ENCODE peak calls at places on chromosome 16, in ten cellular contexts. O, Z, E, U, W, L, B, S, J and V are unnamed samples.

GRCh38 chr16:4378202-4378666 is 6.6 kb downstream of the VASN start:
- DNase-seq in O (no peak), Z (no peak), E (no peak), U (no peak), W (no peak), L (no peak), B (no peak), S (no peak), J (no peak), V (no peak)

GRCh38 chr16:53282975-53283946 is 151.0 kb upstream of the RBL2 start:
- DNase-seq in O (no peak), Z (no peak), E (peak; percentile 66), U (no peak), W (peak; percentile 46), L (peak; percentile 20), B (peak; percentile 23), S (peak; percentile 42), J (no peak), V (peak; percentile 21)

GRCh38 chr16:60684002-60684401 is 1352.2 kb downstream of the CDH8 start:
- DNase-seq in O (no peak), Z (no peak), E (no peak), U (no peak), W (no peak), L (no peak), B (no peak), S (no peak), J (no peak), V (no peak)

GRCh38 chr16:65061263-65061662 is 60.6 kb downstream of the CDH11 start:
- DNase-seq in O (no peak), Z (no peak), E (no peak), U (no peak), W (no peak), L (no peak), B (no peak), S (no peak), J (no peak), V (no peak)

GRCh38 chr16:84360170-84360569 is 8.2 kb upstream of the ATP2C2 start:
- DNase-seq in O (peak; percentile 43), Z (no peak), E (no peak), U (no peak), W (no peak), L (no peak), B (no peak), S (peak; percentile 2), J (no peak), V (no peak)

GRCh38 chr16:84643180-84643583 is 5.1 kb upstream of the KLHL36 start:
- DNase-seq in O (no peak), Z (peak; percentile 95), E (peak; percentile 93), U (peak; percentile 40), W (no peak), L (no peak), B (peak; percentile 81), S (peak; percentile 84), J (peak; percentile 69), V (no peak)

GRCh38 chr16:90018297-90019200 is 707 bp downstream of the DBNDD1 start:
- DNase-seq in O (no peak), Z (no peak), E (no peak), U (no peak), W (no peak), L (no peak), B (no peak), S (no peak), J (no peak), V (no peak)

GRCh38 chr16:76428858-76429257 is 151.7 kb downstream of the CNTNAP4 start:
- DNase-seq in O (no peak), Z (no peak), E (peak; percentile 5), U (no peak), W (no peak), L (peak; percentile 27), B (no peak), S (peak; percentile 0), J (no peak), V (no peak)

GRCh38 chr16:20072524-20073202 is 1.0 kb downstream of the GPR139 start:
- DNase-seq in O (no peak), Z (no peak), E (no peak), U (no peak), W (no peak), L (no peak), B (no peak), S (no peak), J (no peak), V (no peak)

GRCh38 chr16:20079106-20079505 is 5.4 kb upstream of the GPR139 start:
- DNase-seq in O (no peak), Z (no peak), E (no peak), U (no peak), W (no peak), L (no peak), B (no peak), S (no peak), J (no peak), V (no peak)

GRCh38 chr16:20073203-20074088 is at the start of gene GPR139:
- DNase-seq in O (no peak), Z (no peak), E (no peak), U (no peak), W (no peak), L (no peak), B (no peak), S (no peak), J (no peak), V (no peak)

GRCh38 chr16:20075243-20075642 is 1.6 kb upstream of the GPR139 start:
- DNase-seq in O (no peak), Z (no peak), E (no peak), U (no peak), W (no peak), L (no peak), B (no peak), S (no peak), J (no peak), V (no peak)

DNA sequence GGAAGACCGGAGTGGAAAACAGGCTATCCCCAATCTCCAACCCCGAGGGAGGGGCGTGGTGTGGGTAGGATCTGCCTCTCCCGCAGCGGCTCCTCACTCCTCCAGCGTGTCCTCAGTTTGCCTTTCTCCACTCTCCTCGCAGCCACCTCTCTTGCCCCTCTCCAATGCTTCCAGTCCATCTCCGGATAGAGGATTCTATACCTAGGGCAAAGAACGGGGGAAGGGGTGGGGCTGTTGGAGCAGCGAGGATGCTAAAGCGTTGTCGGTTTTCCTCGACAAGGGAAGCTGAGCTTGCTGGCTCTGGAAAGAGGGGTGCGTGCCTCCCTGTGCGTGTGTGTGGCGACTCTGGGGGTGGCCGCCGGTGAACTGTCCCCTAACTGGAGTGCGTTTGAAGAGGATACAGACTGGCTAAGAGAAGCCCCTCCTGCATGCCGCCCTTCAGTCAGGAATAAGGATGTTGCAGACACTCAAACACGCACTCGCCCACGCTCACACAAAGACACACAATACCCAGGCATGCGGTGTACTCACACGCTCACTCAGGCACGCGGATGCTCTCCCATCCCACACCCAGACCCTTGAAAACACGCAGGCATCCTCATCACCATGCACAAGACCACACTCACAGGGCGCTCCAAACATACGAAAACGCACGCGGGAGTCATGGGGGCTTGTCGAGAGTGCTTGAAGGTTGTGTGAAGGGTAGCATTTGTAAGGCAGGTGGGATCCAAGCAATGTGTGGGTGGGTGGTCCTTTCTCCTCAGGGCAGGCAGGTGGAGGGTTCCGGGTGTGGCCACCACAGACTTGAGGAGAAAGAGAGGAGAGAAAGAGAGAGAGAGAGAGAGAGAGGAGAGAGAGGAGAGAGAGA is 633 bp upstream of the GPR139 start:
- DNase-seq in O (no peak), Z (no peak), E (no peak), U (no peak), W (no peak), L (no peak), B (no peak), S (no peak), J (no peak), V (no peak)
- H3K4me3 ChIP-seq in O (no peak overlapping the region), Z (no peak overlapping the region), E (no peak overlapping the region), U (no peak overlapping the region), W (no peak overlapping the region), L (no peak overlapping the region), B (no peak overlapping the region), S (no peak overlapping the region), J (no peak overlapping the region), V (no peak overlapping the region)

GRCh38 chr16:9969580-9969979 is 212.6 kb downstream of the GRIN2A start:
- DNase-seq in O (no peak), Z (no peak), E (no peak), U (no peak), W (no peak), L (peak; percentile 42), B (no peak), S (no peak), J (no peak), V (no peak)
- TF ChIP-seq CTCF in O (no peak), Z (no peak), E (no peak), U (no peak), W (no peak), L (peak; percentile 7), B (no peak), S (no peak), J (no peak), V (no peak)

DNA sequence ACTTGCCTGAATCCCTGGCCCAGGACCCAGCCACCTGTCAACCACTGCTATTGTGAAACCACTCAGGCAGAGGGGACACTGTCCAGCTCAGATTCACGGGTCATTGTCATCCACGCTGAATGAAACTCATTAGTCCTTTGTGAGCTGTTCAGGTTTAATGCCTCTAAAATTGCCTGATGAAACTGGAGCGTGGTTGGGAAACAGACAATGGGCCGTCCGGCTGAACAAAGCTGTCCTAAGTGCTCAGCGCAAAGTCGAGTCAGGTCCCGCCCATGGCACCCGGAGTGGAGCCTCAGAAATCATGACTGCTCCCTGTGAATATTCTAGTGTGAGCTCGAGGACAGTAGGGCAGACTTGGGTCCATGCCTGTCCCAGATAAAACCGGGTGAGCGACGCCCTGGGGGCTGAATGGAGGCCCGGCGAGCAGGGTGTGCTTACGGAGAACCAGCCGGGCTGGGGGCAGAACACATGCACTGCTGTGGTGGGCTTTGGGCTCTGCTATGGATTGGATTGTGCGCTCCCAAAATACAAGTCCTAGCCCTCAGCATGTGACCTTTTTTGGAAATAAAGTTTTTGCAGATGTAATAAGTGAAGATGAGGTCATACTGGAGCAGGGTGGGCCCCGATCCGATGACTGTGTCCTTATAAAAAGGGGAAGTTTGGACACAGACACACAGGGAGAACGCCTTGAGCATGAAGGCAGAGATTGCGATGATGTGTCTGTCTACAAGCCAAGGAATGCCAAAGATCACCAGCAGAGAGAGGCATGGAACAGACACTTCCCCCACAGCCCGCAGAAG is 12.9 kb upstream of the CMIP start:
- DNase-seq in O (no peak), Z (peak; percentile 89), E (peak; percentile 82), U (peak; percentile 68), W (no peak), L (no peak), B (peak; percentile 20), S (peak; percentile 60), J (peak; percentile 72), V (no peak)
- H3K4me3 ChIP-seq in O (no peak overlapping the region), Z (no peak overlapping the region), E (no peak overlapping the region), U (no peak overlapping the region), W (no peak overlapping the region), L (no peak overlapping the region), B (no peak overlapping the region), S (no peak overlapping the region), J (no peak overlapping the region), V (no peak overlapping the region)

DNA sequence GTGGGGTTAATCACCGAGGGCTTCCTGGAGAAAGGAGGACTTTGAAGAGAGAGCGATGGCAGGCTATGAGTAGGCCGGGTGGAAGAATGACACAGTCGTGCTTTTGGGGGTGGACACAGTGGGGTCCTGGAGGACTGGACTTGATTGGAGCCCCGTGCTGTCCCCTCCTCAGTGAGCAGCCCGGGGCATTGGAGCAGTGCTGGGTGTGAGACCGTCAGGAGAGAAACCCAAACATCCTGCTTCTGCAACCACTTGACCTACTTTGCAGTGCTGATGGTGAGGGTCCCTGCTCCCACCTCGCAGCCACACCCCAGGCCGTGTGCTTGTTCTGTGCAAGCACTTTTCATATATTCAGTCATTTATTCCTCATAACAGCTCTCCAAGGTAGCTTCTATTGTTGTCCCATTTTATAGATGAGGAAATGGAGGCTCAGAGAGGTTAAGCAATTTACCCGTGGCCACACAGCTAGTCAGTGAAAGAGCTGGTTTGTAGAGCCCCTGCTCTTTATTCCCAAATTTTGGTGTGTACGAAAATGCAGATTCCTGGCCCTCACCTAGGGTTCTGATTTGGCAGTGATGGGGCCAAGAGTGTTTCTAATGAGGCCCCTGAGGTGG is 11.7 kb upstream of the ADGRG3 start:
- DNase-seq in O (no peak), Z (no peak), E (no peak), U (no peak), W (no peak), L (no peak), B (no peak), S (no peak), J (no peak), V (no peak)
- TF ChIP-seq CTCF in O (no peak), Z (no peak), E (no peak), U (no peak), W (no peak), L (no peak), B (no peak), S (no peak), J (no peak), V (no peak)